ENCODE peak calls at places on chromosomes 16 and 17, in ten cellular contexts. A is fibroblast of lung, Y is A673, V is sigmoid colon, J is OCI-LY7, G is thyroid gland, S is tibial artery, F is GM23338, O is GM12878, H is PC-3. B is an unnamed sample.

GRCh38 chr17:41065829-41066624 is at the start of gene KRTAP2-4:
- DNase-seq in V (no peak), F (no peak), O (no peak), G (no peak), H (peak; percentile 83), J (no peak), Y (no peak), A (peak; percentile 30), S (no peak), B (no peak)

GRCh38 chr17:50593321-50593720 is 32.8 kb downstream of the CACNA1G start:
- DNase-seq in G (peak; percentile 76), A (no peak), F (peak; percentile 67), Y (no peak), H (no peak), J (no peak), V (no peak), O (no peak), S (no peak), B (peak; percentile 49)

GRCh38 chr17:39923836-39924690 is 3.3 kb downstream of the ORMDL3 start:
- DNase-seq in S (no peak), G (no peak), F (no peak), O (no peak), V (no peak), Y (no peak), A (no peak), H (peak; percentile 5), J (no peak), B (no peak)

GRCh38 chr16:22318690-22319358 is 21.6 kb downstream of the POLR3E start:
- DNase-seq in Y (peak; percentile 34), V (peak; percentile 66), G (no peak), O (no peak), H (peak; percentile 52), J (peak; percentile 35), F (peak; percentile 77), S (no peak), A (peak; percentile 25), B (peak; percentile 43)

GRCh38 chr17:81002409-81003361 is 11.0 kb downstream of the CHMP6 start:
- DNase-seq in H (peak; percentile 65), O (no peak), A (peak; percentile 72), J (no peak), G (peak; percentile 58), F (no peak), S (no peak), V (peak; percentile 86), Y (peak; percentile 59), B (peak; percentile 72)

GRCh38 chr17:62219500-62219899 is 154.4 kb upstream of the MED13 start:
- DNase-seq in S (no peak), J (no peak), A (no peak), F (no peak), O (no peak), Y (no peak), H (no peak), G (no peak), V (no peak), B (no peak)

GRCh38 chr16:48105456-48105855 is 50.3 kb downstream of the ABCC12 start:
- DNase-seq in H (no peak), J (no peak), O (no peak), G (no peak), A (no peak), F (no peak), V (no peak), Y (no peak), S (no peak), B (no peak)

GRCh38 chr17:38601539-38602351 is 4.0 kb downstream of the SRCIN1 start:
- DNase-seq in Y (no peak), S (no peak), G (no peak), V (no peak), F (peak; percentile 89), J (no peak), A (no peak), O (no peak), H (no peak), B (no peak)

GRCh38 chr17:49495842-49496182 is 719 bp downstream of the NGFR start:
- DNase-seq in S (no peak), F (peak; percentile 61), G (no peak), A (no peak), O (no peak), V (no peak), J (no peak), H (no peak), Y (no peak), B (no peak)

GRCh38 chr17:77154187-77154586 is 13.4 kb downstream of the SEC14L1 start:
- DNase-seq in O (no peak), Y (no peak), A (no peak), G (no peak), V (no peak), F (no peak), S (no peak), J (no peak), H (no peak), B (no peak)

GRCh38 chr17:1813088-1813487 is 16.6 kb downstream of the SMYD4 start:
- DNase-seq in H (peak; percentile 33), F (no peak), O (no peak), S (no peak), Y (no peak), J (no peak), A (peak; percentile 5), V (no peak), G (no peak), B (no peak)

GRCh38 chr16:56848056-56848936 is 16.7 kb upstream of the SLC12A3 start:
- DNase-seq in S (peak; percentile 67), H (peak; percentile 70), A (peak; percentile 73), G (peak; percentile 94), O (no peak), J (no peak), Y (peak; percentile 32), F (no peak), V (no peak), B (no peak)

GRCh38 chr17:81959362-81960129 is 1.4 kb downstream of the NOTUM start:
- DNase-seq in S (no peak), Y (peak; percentile 65), J (peak; percentile 83), G (peak; percentile 73), F (peak; percentile 80), V (peak; percentile 84), O (no peak), H (peak; percentile 59), A (peak; percentile 39), B (peak; percentile 84)

DNA sequence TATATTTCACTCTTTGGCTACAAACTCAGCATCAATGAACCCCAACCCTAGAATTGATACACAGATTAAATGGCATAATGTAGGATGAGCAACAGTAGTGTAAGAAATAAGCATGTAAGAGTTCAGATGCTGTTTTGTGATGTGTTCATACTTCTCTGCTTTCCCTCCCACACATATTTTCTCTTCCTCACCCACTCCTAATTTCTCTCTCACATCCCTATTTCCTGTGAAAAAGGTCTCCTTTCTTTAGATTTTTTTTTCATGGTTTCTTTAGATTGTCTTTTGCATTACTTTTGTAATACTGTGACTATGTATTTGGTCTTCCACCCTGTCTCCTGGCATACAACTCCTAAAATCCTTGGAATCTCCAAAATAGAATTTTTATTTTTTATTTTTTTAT is 21.7 kb downstream of the CREBBP start:
- DNase-seq in Y (no peak), G (no peak), F (no peak), V (no peak), S (no peak), H (no peak), O (no peak), J (no peak), A (no peak), B (no peak)
- H3K27ac ChIP-seq in Y (no peak overlapping the region), G (no peak overlapping the region), F (no peak overlapping the region), V (peak overlapping the region; percentile 2), S (no peak overlapping the region), H (no peak overlapping the region), O (no peak overlapping the region), J (no peak overlapping the region), A (no peak overlapping the region), B (no peak overlapping the region)

DNA sequence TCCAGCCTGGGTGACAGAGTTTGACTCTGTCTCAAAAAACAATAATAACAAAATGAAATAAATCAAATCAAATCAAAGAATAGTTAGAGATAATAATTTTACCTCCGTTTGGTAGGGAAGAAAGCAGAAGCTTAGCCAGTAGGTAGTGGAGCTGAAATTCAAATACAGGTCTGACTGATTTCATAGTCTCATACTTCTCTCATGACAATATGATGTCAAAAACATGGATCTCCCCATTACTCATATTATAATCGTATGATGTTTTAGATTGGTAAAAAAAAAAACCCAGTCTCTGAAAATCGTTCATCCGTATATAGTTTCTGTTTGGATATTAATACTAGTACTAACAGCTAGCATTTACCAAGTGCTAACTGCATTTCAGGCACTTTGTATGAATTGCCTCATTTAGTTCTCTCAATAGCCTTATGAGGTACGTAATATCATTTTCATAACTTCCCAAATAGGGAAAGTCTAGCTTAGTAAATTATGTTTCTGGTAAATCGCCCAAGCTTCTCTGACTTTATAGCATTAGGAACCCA is 48.7 kb downstream of the CDH8 start:
- DNase-seq in A (no peak), Y (no peak), H (no peak), F (no peak), S (no peak), O (no peak), G (no peak), J (no peak), V (no peak), B (no peak)
- H3K36me3 ChIP-seq in A (no peaks in the 10 kb centered on the region), Y (no peaks in the 10 kb centered on the region), H (no peaks in the 10 kb centered on the region), F (no peaks in the 10 kb centered on the region), S (no peaks in the 10 kb centered on the region), O (no peaks in the 10 kb centered on the region), G (no peaks in the 10 kb centered on the region), J (no peaks in the 10 kb centered on the region), V (no peaks in the 10 kb centered on the region), B (no peaks in the 10 kb centered on the region)

DNA sequence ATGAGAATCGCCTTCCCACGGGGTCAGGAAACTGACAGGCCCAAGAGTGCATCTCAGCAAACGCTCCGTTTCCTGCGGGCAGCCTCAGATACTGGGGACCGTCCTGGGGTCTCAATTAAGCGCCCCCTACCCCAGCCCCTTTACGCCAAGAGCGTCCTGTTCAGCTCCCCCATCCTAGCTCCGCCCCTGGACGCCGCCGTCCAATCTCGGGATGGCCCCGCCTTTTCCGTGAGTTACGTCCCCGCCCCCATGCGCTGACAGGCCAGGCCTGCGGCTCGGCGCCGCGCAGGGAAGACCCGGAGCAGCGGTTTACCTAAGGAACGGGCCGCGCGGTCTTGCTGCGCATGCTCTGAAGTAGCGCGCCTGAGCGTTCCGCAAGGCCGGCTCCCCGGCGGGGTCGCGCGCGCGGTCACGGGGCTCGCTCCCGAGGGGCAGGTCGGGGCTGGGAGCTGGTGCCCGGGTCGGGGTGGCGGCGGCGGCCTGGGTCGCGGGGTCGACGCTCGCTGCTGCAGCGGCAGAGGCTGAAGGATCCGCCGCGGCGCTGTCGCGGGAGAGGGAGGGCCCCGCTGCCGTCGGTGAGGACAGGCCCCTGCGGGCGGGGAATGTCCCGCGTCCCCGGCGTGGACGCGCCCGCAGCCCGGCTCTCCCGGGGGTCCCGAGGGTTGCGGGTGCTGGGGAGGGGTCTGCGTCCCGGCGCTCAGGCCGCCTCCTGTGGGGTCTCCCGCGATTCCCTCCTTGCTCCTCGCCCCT is at the start of gene FLYWCH1:
- DNase-seq in F (peak; percentile 100), H (peak; percentile 96), J (peak; percentile 100), Y (peak; percentile 99), V (peak; percentile 99), O (peak; percentile 88), S (peak; percentile 99), G (peak; percentile 99), A (peak; percentile 98), B (peak; percentile 99)
- TF ChIP-seq CTCF in F (no peak), H (no peak), J (no peak), Y (no peak), V (no peak), O (no peak), S (peak; percentile 6), G (no peak), A (no peak), B (peak; percentile 11)

DNA sequence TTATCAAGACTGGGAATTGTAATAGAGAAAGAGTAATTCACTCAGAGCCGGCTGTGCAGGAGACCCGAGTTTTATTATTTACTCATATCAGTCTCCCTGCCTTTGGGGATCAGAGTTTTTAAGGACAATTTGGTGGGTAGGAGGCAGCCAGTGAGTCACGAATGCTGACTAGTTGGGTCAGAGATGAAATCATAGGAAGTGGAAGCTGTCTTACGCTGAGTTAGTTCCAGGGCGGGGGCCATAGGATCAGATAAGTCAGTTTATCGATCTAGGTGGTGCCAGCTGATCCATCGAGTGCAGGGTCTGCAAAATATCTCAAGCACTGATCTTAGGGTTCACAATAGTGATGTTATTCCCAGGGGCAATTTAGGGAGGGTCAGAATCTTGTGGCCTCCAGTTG is 20.2 kb upstream of the GUCY2D start:
- DNase-seq in A (peak; percentile 65), V (peak; percentile 12), F (no peak), J (no peak), H (peak; percentile 73), Y (no peak), G (no peak), O (no peak), S (no peak), B (no peak)
- H3K27ac ChIP-seq in A (no peak overlapping the region), V (no peak overlapping the region), F (no peak overlapping the region), J (no peak overlapping the region), H (peak overlapping the region; percentile 61), Y (no peak overlapping the region), G (no peak overlapping the region), O (no peak overlapping the region), S (no peak overlapping the region), B (no peak overlapping the region)